ENCODE peak calls at places on chromosomes 16 and 17, in seven cellular contexts. B is activated CD8-positive, alpha-beta T cell treated with anti-CD3 and anti-CD28 coated beads for 36 hours; O is lower lobe of right lung; K is fibroblast of mammary gland; L is uterus; R is foreskin fibroblast; T is astrocyte of the spinal cord. V is an unnamed sample.

GRCh38 chr17:66574123-66574522 is 260.8 kb upstream of the CACNG5 start:
- DNase-seq in R (no peak), T (no peak), K (no peak), L (no peak), O (no peak), B (no peak), V (no peak)

GRCh38 chr16:80964351-80964750 is 42.3 kb downstream of the CMC2 start:
- DNase-seq in B (no peak), O (no peak), R (no peak), T (no peak), K (no peak), L (no peak), V (no peak)

GRCh38 chr17:55414983-55415382 is 6.7 kb downstream of the MMD start:
- DNase-seq in L (no peak), B (no peak), K (no peak), T (no peak), R (no peak), O (no peak), V (no peak)

GRCh38 chr17:17019891-17020456 is 22.3 kb upstream of the MPRIP start:
- DNase-seq in L (no peak), T (no peak), R (no peak), O (peak), K (no peak), B (no peak), V (no peak)

GRCh38 chr16:88743693-88744519 is 37.6 kb downstream of the CTU2 start:
- DNase-seq in L (peak), O (peak), B (peak), K (peak), R (peak), T (peak), V (peak)

GRCh38 chr16:1535391-1536291 is 2.2 kb downstream of the TMEM204 start:
- DNase-seq in R (peak), B (peak), L (no peak), O (no peak), T (peak), K (peak), V (no peak)

GRCh38 chr17:49582789-49583188 is 7.1 kb downstream of the NXPH3 start:
- DNase-seq in R (peak), T (no peak), L (no peak), O (no peak), B (no peak), K (peak), V (no peak)

GRCh38 chr17:29661220-29661619 is 38.5 kb upstream of the CORO6 start:
- DNase-seq in O (no peak), K (no peak), T (no peak), B (no peak), R (no peak), L (no peak), V (no peak)

GRCh38 chr16:49194499-49195260 is 87.0 kb downstream of the CBLN1 start:
- DNase-seq in K (no peak), B (no peak), T (no peak), R (no peak), L (no peak), O (no peak), V (no peak)

GRCh38 chr17:66468241-66469087 is 166.1 kb downstream of the PRKCA start:
- DNase-seq in R (no peak), K (no peak), L (no peak), T (no peak), O (no peak), B (peak), V (no peak)

GRCh38 chr17:80223142-80223815 is 3.1 kb downstream of the SLC26A11 start:
- DNase-seq in L (no peak), K (no peak), O (no peak), T (no peak), R (no peak), B (no peak), V (no peak)

GRCh38 chr16:85652431-85653221 is 36.1 kb downstream of the GINS2 start:
- DNase-seq in L (peak), T (peak), O (peak), K (peak), R (peak), B (peak), V (no peak)

GRCh38 chr17:16923904-16924700 is 47.8 kb downstream of the TNFRSF13B start:
- DNase-seq in B (no peak), O (peak), R (no peak), L (no peak), K (no peak), T (no peak), V (no peak)

DNA sequence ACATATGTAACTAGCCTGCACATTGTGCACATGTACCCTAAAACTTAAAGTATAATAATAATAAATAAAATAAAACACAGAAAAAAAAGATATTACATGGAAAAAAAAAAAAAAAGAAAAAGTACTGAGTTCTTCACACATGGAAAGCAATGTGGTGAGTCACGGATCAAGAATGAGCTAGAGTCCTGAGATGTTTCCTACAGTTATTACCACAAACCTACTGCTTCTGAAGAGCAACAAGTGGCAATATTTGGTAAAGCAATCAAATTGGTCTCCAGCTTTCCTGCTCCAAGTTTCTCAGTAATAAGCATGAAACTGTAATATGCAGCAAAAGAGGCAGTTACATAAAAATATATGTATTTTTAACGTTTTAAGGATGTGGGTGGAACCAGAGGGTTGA is 223.3 kb upstream of the SALL1 start:
- DNase-seq in R (peak), O (no peak), T (peak), K (peak), B (no peak), L (no peak), V (peak)
- TF ChIP-seq CTCF in R (no peak), O (no peak), T (no peak), K (peak), B (no peak), L (no peak), V (no peak)

DNA sequence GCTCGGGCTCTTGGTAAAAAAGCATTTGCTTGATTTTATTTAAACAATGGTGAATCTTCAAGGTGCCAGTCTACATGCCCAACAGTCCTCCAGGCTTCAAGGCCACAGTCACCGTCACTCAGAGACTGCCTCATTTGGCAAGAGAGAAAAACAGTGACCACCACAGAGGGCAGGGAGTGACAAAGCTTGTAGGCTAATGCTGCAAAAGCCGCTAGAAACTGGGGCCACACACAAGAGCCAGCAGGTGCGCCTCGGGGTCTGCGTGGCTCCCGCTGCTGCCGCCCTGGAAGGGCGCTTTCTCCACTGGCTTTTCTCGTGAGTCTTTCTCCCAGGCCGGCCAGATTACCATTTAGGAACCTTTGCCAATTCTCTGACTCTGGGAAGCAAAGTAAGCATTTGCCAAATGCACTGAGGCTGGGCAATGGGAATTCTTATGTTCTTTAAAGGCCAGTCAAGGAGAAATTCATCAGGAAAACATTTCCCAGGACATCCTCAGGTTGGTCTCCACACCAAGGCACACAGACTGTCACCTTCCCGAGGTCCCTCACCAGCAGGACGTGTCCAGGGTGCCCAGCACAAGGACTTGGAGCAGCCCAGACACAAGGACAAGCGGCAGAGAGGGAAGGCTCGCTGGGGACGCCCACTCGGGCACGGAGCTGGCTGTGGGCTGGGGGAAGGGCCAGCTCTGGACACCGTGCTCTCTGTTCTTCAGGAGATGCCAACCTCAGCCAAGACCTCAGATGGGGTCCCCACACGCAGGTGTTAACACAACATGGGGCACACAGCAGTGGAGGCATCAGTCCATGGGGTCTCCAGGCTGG is 12.5 kb upstream of the C16orf95 start:
- DNase-seq in T (no peak), R (no peak), O (peak), L (no peak), K (no peak), B (no peak), V (no peak)
- TF ChIP-seq CTCF in T (no peak), R (no peak), O (no peak), L (no peak), K (no peak), B (no peak), V (no peak)

DNA sequence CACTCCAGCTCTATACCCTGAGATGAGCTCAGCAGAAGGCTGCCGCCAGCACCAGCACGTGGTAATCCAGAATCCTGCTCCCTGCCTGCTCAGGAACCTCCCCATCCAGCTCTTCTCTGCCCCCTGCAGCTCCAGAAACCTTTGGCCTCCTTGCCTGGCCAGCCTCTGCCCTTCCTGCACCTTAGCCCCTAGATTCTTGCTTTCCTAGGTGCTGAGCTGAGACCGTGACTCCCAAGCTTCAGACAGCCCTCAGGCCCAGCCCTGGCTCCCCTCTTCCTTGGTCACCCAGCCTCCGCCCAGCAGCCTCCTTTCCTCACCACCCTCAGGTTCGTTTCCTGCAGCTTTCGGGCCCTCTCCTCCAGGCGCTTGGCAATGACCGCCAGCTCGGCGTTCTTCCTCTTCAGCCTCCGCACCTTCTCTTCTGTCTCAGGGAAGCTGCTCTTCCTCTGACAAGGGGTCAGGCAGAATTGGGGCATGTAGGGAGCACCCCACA is 2.6 kb downstream of the TSPOAP1 start:
- DNase-seq in O (no peak), B (no peak), T (no peak), K (no peak), R (no peak), L (no peak), V (no peak)
- TF ChIP-seq CTCF in O (no peak), B (no peak), T (no peak), K (no peak), R (no peak), L (no peak), V (no peak)

GRCh38 chr16:16143038-16143763 is 80.1 kb downstream of the ABCC6 start:
- DNase-seq in K (no peak), B (peak), R (peak), T (no peak), L (no peak), O (no peak), V (no peak)
- TF ChIP-seq CTCF in K (peak), B (peak), R (peak), T (peak), L (no peak), O (peak), V (peak)

GRCh38 chr17:28492352-28493310 is 13.5 kb upstream of the FOXN1 start:
- DNase-seq in T (no peak), B (no peak), L (no peak), O (no peak), R (peak), K (no peak), V (no peak)

GRCh38 chr17:28491860-28492259 is 14.3 kb upstream of the FOXN1 start:
- DNase-seq in T (no peak), B (no peak), O (no peak), K (no peak), R (no peak), L (no peak), V (no peak)

GRCh38 chr17:28495626-28496025 is 10.5 kb upstream of the FOXN1 start:
- DNase-seq in R (no peak), O (no peak), T (no peak), K (no peak), B (no peak), L (no peak), V (no peak)

GRCh38 chr17:28493467-28493866 is 12.7 kb upstream of the FOXN1 start:
- DNase-seq in R (peak), T (no peak), K (peak), O (no peak), B (no peak), L (no peak), V (no peak)

GRCh38 chr17:28494445-28495188 is 11.5 kb upstream of the FOXN1 start:
- DNase-seq in K (peak), L (peak), T (peak), B (peak), R (peak), O (peak), V (peak)
- TF ChIP-seq CTCF in K (peak), L (peak), T (peak), B (peak), R (peak), O (peak), V (peak)

GRCh38 chr17:923633-924032 is 55.9 kb downstream of the NXN start:
- DNase-seq in R (no peak), B (no peak), L (no peak), T (no peak), K (no peak), O (no peak), V (no peak)

GRCh38 chr17:924711-925480 is 54.7 kb downstream of the NXN start:
- DNase-seq in K (no peak), B (no peak), R (no peak), T (no peak), O (no peak), L (no peak), V (no peak)

GRCh38 chr17:920190-920589 is 59.4 kb downstream of the NXN start:
- DNase-seq in T (no peak), O (no peak), R (no peak), L (no peak), K (no peak), B (no peak), V (no peak)

GRCh38 chr17:918102-918740 is 61.4 kb downstream of the NXN start:
- DNase-seq in L (no peak), K (peak), O (peak), R (peak), T (no peak), B (no peak), V (no peak)

DNA sequence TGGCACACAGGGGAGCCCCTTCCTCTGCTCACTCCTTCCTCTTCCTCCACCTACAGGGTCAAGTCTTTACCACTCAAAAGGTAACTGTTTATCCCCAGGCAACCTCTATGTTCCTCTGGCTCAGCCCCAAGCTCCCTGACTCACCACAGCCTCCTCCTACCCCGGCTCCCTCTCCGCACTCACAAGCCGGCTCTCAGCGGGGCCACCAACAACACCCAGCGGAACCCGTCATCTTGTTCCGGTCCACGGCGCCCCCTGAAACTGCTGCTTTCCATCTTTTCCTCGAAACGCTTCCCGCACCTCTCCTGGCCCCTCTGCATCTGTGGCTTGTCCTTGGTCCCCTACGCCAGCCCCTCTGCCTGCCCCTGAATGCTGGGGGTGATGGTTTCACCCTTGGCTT is 58.4 kb downstream of the NXN start:
- DNase-seq in L (peak), R (peak), O (no peak), T (peak), K (peak), B (no peak), V (no peak)
- TF ChIP-seq CTCF in L (no peak), R (no peak), O (no peak), T (no peak), K (no peak), B (no peak), V (no peak)

GRCh38 chr16:47460755-47461597 is at the start of the genes ITFG1 and PHKB:
- DNase-seq in L (peak), B (peak), K (peak), R (peak), T (peak), O (peak), V (peak)
- TF ChIP-seq CTCF in L (no peak), B (no peak), K (no peak), R (no peak), T (no peak), O (peak), V (no peak)

GRCh38 chr17:11980813-11981212 is 16.5 kb downstream of the ZNF18 start:
- DNase-seq in B (no peak), T (peak), L (no peak), O (no peak), K (peak), R (peak), V (no peak)
- TF ChIP-seq CTCF in B (no peak), T (peak), L (no peak), O (no peak), K (peak), R (no peak), V (peak)

V was measured in AG09309.